ENCODE peak calls at places on chromosomes 16 and 17, in five cellular contexts. One of them, this sample, is unnamed.

GRCh38 chr17:6085812-6086211 is 15.6 kb downstream of the WSCD1 start:
- DNase-seq in H1: no peak
- DNase-seq in K562: no peak
- DNase-seq in HepG2: no peak
- DNase-seq in GM23338: no peak
- DNase-seq in this sample: no peak

GRCh38 chr17:57782642-57783337 is 37.7 kb upstream of the CCDC182 start:
- DNase-seq in H1: no peak
- DNase-seq in K562: no peak
- DNase-seq in HepG2: no peak
- DNase-seq in GM23338: no peak
- DNase-seq in this sample: no peak

GRCh38 chr16:67445913-67446907 is 15.3 kb downstream of the HSD11B2 start:
- DNase-seq in H1: no peak
- DNase-seq in K562: no peak
- DNase-seq in HepG2: peak
- DNase-seq in GM23338: no peak
- DNase-seq in this sample: no peak

GRCh38 chr17:68396795-68397536 is 60.3 kb downstream of the WIPI1 start:
- DNase-seq in H1: no peak
- DNase-seq in K562: no peak
- DNase-seq in HepG2: no peak
- DNase-seq in GM23338: no peak
- DNase-seq in this sample: no peak

GRCh38 chr16:51531271-51531670 is 380.2 kb upstream of the SALL1 start:
- DNase-seq in H1: no peak
- DNase-seq in K562: no peak
- DNase-seq in HepG2: no peak
- DNase-seq in GM23338: no peak
- DNase-seq in this sample: no peak

GRCh38 chr17:73278465-73279453 is 17.1 kb upstream of the CPSF4L start:
- DNase-seq in H1: no peak
- DNase-seq in K562: no peak
- DNase-seq in HepG2: no peak
- DNase-seq in GM23338: no peak
- DNase-seq in this sample: no peak

GRCh38 chr17:2050246-2050866 is 4.5 kb upstream of the HIC1 start:
- DNase-seq in H1: no peak
- DNase-seq in K562: peak
- DNase-seq in HepG2: no peak
- DNase-seq in GM23338: peak
- DNase-seq in this sample: no peak

GRCh38 chr17:27549251-27549919 is 81.6 kb upstream of the LGALS9 start:
- DNase-seq in H1: no peak
- DNase-seq in K562: no peak
- DNase-seq in HepG2: no peak
- DNase-seq in GM23338: no peak
- DNase-seq in this sample: no peak

GRCh38 chr16:68445458-68445857 is 2.9 kb downstream of the SMPD3 start:
- DNase-seq in H1: no peak
- DNase-seq in K562: peak
- DNase-seq in HepG2: peak
- DNase-seq in GM23338: peak
- DNase-seq in this sample: peak

GRCh38 chr16:68553186-68553585 is 14.1 kb downstream of the ZFP90 start:
- DNase-seq in H1: no peak
- DNase-seq in K562: no peak
- DNase-seq in HepG2: no peak
- DNase-seq in GM23338: no peak
- DNase-seq in this sample: no peak

GRCh38 chr16:14302031-14302398 is 230.9 kb downstream of the MRTFB start:
- DNase-seq in H1: no peak
- DNase-seq in K562: peak
- DNase-seq in HepG2: peak
- DNase-seq in GM23338: peak
- DNase-seq in this sample: no peak

GRCh38 chr17:50956409-50956749 is 90.2 kb upstream of the TOB1 start:
- DNase-seq in H1: no peak
- DNase-seq in K562: no peak
- DNase-seq in HepG2: no peak
- DNase-seq in GM23338: no peak
- DNase-seq in this sample: no peak

GRCh38 chr16:64717871-64718270 is 404.0 kb downstream of the CDH11 start:
- DNase-seq in H1: no peak
- DNase-seq in K562: no peak
- DNase-seq in HepG2: no peak
- DNase-seq in GM23338: no peak
- DNase-seq in this sample: no peak

GRCh38 chr17:79003661-79004411 is 5.7 kb downstream of the CANT1 start:
- DNase-seq in H1: no peak
- DNase-seq in K562: no peak
- DNase-seq in HepG2: no peak
- DNase-seq in GM23338: peak
- DNase-seq in this sample: no peak

GRCh38 chr16:11079657-11080187 is 135.4 kb downstream of the CLEC16A start:
- DNase-seq in H1: no peak
- DNase-seq in K562: no peak
- DNase-seq in HepG2: no peak
- DNase-seq in GM23338: no peak
- DNase-seq in this sample: no peak

GRCh38 chr16:57801098-57801855 is 1.0 kb downstream of the KIFC3 start:
- DNase-seq in H1: no peak
- DNase-seq in K562: no peak
- DNase-seq in HepG2: no peak
- DNase-seq in GM23338: peak
- DNase-seq in this sample: no peak

GRCh38 chr16:48487287-48487686 is 102.1 kb upstream of the SIAH1 start:
- DNase-seq in H1: no peak
- DNase-seq in K562: no peak
- DNase-seq in HepG2: no peak
- DNase-seq in GM23338: no peak
- DNase-seq in this sample: no peak

GRCh38 chr17:47317119-47317518 is 6.6 kb upstream of the EFCAB13 start:
- DNase-seq in H1: no peak
- DNase-seq in K562: no peak
- DNase-seq in HepG2: no peak
- DNase-seq in GM23338: no peak
- DNase-seq in this sample: no peak

GRCh38 chr16:11557811-11558210 is 28.9 kb downstream of the LITAF start:
- DNase-seq in H1: no peak
- DNase-seq in K562: no peak
- DNase-seq in HepG2: no peak
- DNase-seq in GM23338: no peak
- DNase-seq in this sample: no peak

GRCh38 chr17:50428831-50429424 is 2.9 kb downstream of the ACSF2 start:
- DNase-seq in H1: no peak
- DNase-seq in K562: no peak
- DNase-seq in HepG2: peak
- DNase-seq in GM23338: no peak
- DNase-seq in this sample: no peak

GRCh38 chr16:64773638-64774037 is 348.2 kb downstream of the CDH11 start:
- DNase-seq in H1: no peak
- DNase-seq in K562: no peak
- DNase-seq in HepG2: no peak
- DNase-seq in GM23338: no peak
- DNase-seq in this sample: no peak

GRCh38 chr17:49193513-49194296 is 16.7 kb downstream of the GNGT2 start:
- DNase-seq in H1: no peak
- DNase-seq in K562: peak
- DNase-seq in HepG2: no peak
- DNase-seq in GM23338: peak
- DNase-seq in this sample: peak

GRCh38 chr16:23408242-23409201 is 44.5 kb downstream of the COG7 start:
- DNase-seq in H1: no peak
- DNase-seq in K562: no peak
- DNase-seq in HepG2: no peak
- DNase-seq in GM23338: peak
- DNase-seq in this sample: no peak

GRCh38 chr16:66473654-66474519 is 46.8 kb downstream of the BEAN1 start:
- DNase-seq in H1: no peak
- DNase-seq in K562: no peak
- DNase-seq in HepG2: no peak
- DNase-seq in GM23338: no peak
- DNase-seq in this sample: no peak

GRCh38 chr17:32341141-32341856 is 674 bp downstream of the C17orf75 start:
- DNase-seq in H1: no peak
- DNase-seq in K562: no peak
- DNase-seq in HepG2: peak
- DNase-seq in GM23338: no peak
- DNase-seq in this sample: no peak

GRCh38 chr17:1384881-1385280 is 15.1 kb downstream of the YWHAE start:
- DNase-seq in H1: no peak
- DNase-seq in K562: no peak
- DNase-seq in HepG2: no peak
- DNase-seq in GM23338: no peak
- DNase-seq in this sample: no peak

GRCh38 chr17:45221081-45221996 is at the start of gene FMNL1:
- DNase-seq in H1: no peak
- DNase-seq in K562: peak
- DNase-seq in HepG2: no peak
- DNase-seq in GM23338: peak
- DNase-seq in this sample: no peak

GRCh38 chr16:56625140-56625942 is at the start of gene MT1E:
- DNase-seq in H1: no peak
- DNase-seq in K562: no peak
- DNase-seq in HepG2: peak
- DNase-seq in GM23338: peak
- DNase-seq in this sample: no peak

GRCh38 chr16:11032922-11033291 is 88.5 kb downstream of the CLEC16A start:
- DNase-seq in H1: no peak
- DNase-seq in K562: no peak
- DNase-seq in HepG2: no peak
- DNase-seq in GM23338: peak
- DNase-seq in this sample: no peak

GRCh38 chr16:53784312-53784711 is 80.4 kb downstream of the FTO start:
- DNase-seq in H1: no peak
- DNase-seq in K562: no peak
- DNase-seq in HepG2: no peak
- DNase-seq in GM23338: no peak
- DNase-seq in this sample: no peak

GRCh38 chr16:58252716-58253115 is 42.1 kb downstream of the PRSS54 start:
- DNase-seq in H1: no peak
- DNase-seq in K562: no peak
- DNase-seq in HepG2: no peak
- DNase-seq in GM23338: peak
- DNase-seq in this sample: no peak

GRCh38 chr16:424623-425081 is 797 bp upstream of the RAB11FIP3 start:
- DNase-seq in H1: no peak
- DNase-seq in K562: peak
- DNase-seq in HepG2: no peak
- DNase-seq in GM23338: no peak
- DNase-seq in this sample: no peak

GRCh38 chr16:8678068-8678927 is 3.9 kb downstream of the ABAT start:
- DNase-seq in H1: no peak
- DNase-seq in K562: no peak
- DNase-seq in HepG2: peak
- DNase-seq in GM23338: no peak
- DNase-seq in this sample: no peak

GRCh38 chr16:73365010-73365409 is 317.1 kb upstream of the ZFHX3 start:
- DNase-seq in H1: no peak
- DNase-seq in K562: no peak
- DNase-seq in HepG2: no peak
- DNase-seq in GM23338: no peak
- DNase-seq in this sample: no peak
- TF ChIP-seq CREB1 in H1: no peak
- TF ChIP-seq CREB1 in K562: no peak
- TF ChIP-seq CREB1 in HepG2: no peak
- TF ChIP-seq CREB1 in GM23338: no peak
- TF ChIP-seq CREB1 in this sample: no peak

DNA sequence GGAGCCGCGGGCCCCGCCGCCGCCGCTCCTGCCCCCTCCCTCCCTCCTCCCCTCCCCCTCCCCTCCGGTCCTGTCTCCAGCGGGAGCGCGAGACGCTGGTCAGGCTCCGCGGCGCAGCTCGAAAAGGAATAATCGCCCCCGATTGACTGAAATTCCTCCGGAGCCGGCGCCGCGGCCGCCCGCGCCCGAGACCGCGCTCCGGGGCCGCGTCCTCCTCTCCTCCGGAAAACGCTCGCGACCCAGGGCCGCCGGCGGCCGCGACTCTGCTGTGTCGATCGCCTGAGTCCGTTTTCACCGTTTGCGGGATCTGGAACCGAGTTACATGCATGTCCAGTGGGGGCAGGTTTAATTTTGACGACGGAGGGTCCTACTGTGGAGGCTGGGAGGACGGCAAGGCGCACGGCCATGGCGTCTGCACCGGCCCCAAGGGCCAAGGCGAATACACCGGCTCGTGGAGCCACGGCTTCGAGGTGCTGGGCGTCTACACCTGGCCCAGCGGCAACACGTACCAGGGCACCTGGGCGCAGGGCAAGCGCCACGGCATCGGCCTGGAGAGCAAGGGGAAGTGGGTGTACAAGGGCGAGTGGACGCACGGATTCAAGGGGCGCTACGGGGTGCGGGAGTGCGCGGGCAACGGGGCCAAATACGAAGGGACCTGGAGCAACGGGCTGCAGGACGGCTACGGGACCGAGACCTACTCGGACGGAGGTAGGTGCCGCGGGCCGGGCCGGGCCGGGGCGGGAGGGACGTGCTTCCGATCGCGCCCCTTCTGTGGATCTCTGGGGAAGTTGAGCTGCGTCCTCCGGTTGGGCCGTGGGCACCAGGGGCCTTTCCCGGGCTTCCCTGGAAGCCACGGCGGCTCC is 744 bp downstream of the JPH3 start:
- DNase-seq in H1: no peak
- DNase-seq in K562: no peak
- DNase-seq in HepG2: no peak
- DNase-seq in GM23338: peak
- DNase-seq in this sample: no peak
- TF ChIP-seq EZH2 in H1: no peak
- TF ChIP-seq EZH2 in K562: peak
- TF ChIP-seq EZH2 in HepG2: peak
- TF ChIP-seq EZH2 in GM23338: peak
- TF ChIP-seq EZH2 in this sample: no peak

GRCh38 chr17:42388381-42389134 is at the start of gene STAT3:
- DNase-seq in H1: peak
- DNase-seq in K562: peak
- DNase-seq in HepG2: peak
- DNase-seq in GM23338: peak
- DNase-seq in this sample: peak
- TF ChIP-seq CTCF in H1: no peak
- TF ChIP-seq CTCF in K562: no peak
- TF ChIP-seq CTCF in HepG2: peak
- TF ChIP-seq CTCF in GM23338: no peak
- TF ChIP-seq CTCF in this sample: peak

DNA sequence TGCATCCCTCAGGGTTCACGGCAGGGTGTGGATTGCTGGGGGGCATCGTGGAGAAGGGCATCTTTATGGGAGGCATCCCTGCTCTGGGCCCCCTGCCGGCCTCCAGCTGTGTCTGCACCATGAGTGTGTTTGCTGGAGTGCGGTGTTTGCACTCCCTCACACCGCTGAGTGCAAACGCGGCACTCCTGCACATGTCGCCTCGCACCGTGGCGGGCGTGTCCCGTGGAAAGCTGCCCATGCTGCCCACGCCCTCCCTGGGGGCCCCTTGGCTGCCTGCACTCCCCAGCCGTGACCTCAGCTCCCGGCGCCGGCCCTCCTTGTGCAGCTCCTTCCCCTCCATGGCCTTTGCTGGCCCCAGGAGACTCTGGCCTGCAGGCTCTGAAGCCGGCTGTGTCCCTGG is 74.6 kb upstream of the ZNF750 start:
- DNase-seq in H1: no peak
- DNase-seq in K562: no peak
- DNase-seq in HepG2: no peak
- DNase-seq in GM23338: no peak
- DNase-seq in this sample: no peak
- TF ChIP-seq CREB1 in H1: no peak
- TF ChIP-seq CREB1 in K562: no peak
- TF ChIP-seq CREB1 in HepG2: no peak
- TF ChIP-seq CREB1 in GM23338: no peak
- TF ChIP-seq CREB1 in this sample: no peak